ENCODE peak calls at places on chromosome 13, in four cellular contexts. P is spleen, X is breast epithelium, Q is transverse colon. W is an unnamed sample. For H3K36me3, the result is how much of the 10 kb centered on the place peaks cover.

GRCh38 chr13:47289578-47289977 is 392.7 kb upstream of the HTR2A start:
- DNase-seq in P (no peak), X (no peak), Q (no peak), W (no peak)

GRCh38 chr13:67070306-67070705 is 159.8 kb downstream of the PCDH9 start:
- DNase-seq in P (no peak), X (no peak), Q (no peak), W (no peak)

GRCh38 chr13:45180303-45180702 is 20.5 kb downstream of the KCTD4 start:
- DNase-seq in P (no peak), X (no peak), Q (no peak), W (no peak)

GRCh38 chr13:47330031-47330430 is 433.2 kb upstream of the HTR2A start:
- DNase-seq in P (no peak), X (no peak), Q (no peak), W (no peak)

GRCh38 chr13:43822969-43823368 is 36.2 kb upstream of the ENOX1 start:
- DNase-seq in P (no peak), X (no peak), Q (no peak), W (no peak)

GRCh38 chr13:34208326-34208725 is 390.4 kb downstream of the RFC3 start:
- DNase-seq in P (no peak), X (no peak), Q (no peak), W (no peak)

GRCh38 chr13:43448605-43449004 is 338.2 kb downstream of the ENOX1 start:
- DNase-seq in P (no peak), X (no peak), Q (no peak), W (no peak)

GRCh38 chr13:52837850-52838249 is 10.6 kb downstream of the PCDH8 start:
- DNase-seq in P (no peak), X (no peak), Q (no peak), W (no peak)

GRCh38 chr13:29543230-29544215 is 52.0 kb downstream of the SLC7A1 start:
- DNase-seq in P (no peak), X (no peak), Q (no peak), W (no peak)

GRCh38 chr13:30832845-30833332 is 73.2 kb upstream of the MEDAG start:
- DNase-seq in P (no peak), X (peak), Q (peak), W (no peak)

GRCh38 chr13:99687728-99688397 is 186.6 kb downstream of the TM9SF2 start:
- DNase-seq in P (no peak), X (no peak), Q (no peak), W (no peak)

GRCh38 chr13:20354722-20355121 is 122.6 kb upstream of the GJB6 start:
- DNase-seq in P (no peak), X (no peak), Q (no peak), W (no peak)

GRCh38 chr13:21033866-21034601 is 27.4 kb downstream of the LATS2 start:
- DNase-seq in P (no peak), X (peak), Q (no peak), W (no peak)

GRCh38 chr13:42815686-42816085 is 34.3 kb downstream of the FAM216B start:
- DNase-seq in P (no peak), X (no peak), Q (no peak), W (no peak)

GRCh38 chr13:74080762-74081161 is 53.4 kb downstream of the KLF12 start:
- DNase-seq in P (no peak), X (no peak), Q (no peak), W (no peak)

GRCh38 chr13:49936085-49936942 is at the start of gene SPRYD7:
- DNase-seq in P (peak), X (peak), Q (peak), W (peak)
- TF ChIP-seq POLR2A in P (peak), X (peak), Q (peak), W (peak)

GRCh38 chr13:51371768-51372399 is 32.4 kb downstream of the SERPINE3 start:
- DNase-seq in P (no peak), X (no peak), Q (no peak), W (no peak)

GRCh38 chr13:51373451-51373850 is 34.0 kb downstream of the SERPINE3 start:
- DNase-seq in P (no peak), X (no peak), Q (no peak), W (no peak)

GRCh38 chr13:51370116-51370515 is 30.6 kb downstream of the SERPINE3 start:
- DNase-seq in P (no peak), X (no peak), Q (no peak), W (no peak)

DNA sequence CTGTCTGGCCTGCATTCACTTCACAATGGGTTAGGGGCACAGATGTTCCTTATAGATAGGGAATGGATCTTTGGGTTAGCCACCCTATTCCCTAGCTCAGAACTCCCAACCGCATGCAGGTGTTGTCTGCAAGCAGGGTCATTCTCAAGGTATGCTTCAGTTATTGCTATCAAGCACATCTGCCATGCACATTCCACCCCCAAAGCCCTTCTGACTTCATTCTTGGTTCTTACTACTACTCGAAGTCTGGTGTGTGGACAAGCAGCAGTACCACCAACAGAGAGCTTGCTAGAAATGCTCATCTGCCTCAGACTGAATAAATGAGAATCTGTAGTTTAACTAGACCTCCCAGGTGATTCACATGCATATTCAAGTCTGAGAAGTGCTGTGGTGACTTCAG is 31.3 kb downstream of the SERPINE3 start:
- DNase-seq in P (no peak), X (no peak), Q (no peak), W (no peak)
- H3K36me3 ChIP-seq in P (half or more), X (under half), Q (under half), W (under half)

GRCh38 chr13:98485561-98485960 is 91.3 kb downstream of the STK24 start:
- DNase-seq in P (no peak), X (no peak), Q (no peak), W (no peak)

GRCh38 chr13:98482476-98483444 is 94.1 kb downstream of the STK24 start:
- DNase-seq in P (no peak), X (peak), Q (peak), W (peak)

GRCh38 chr13:98483636-98484288 is 93.1 kb downstream of the STK24 start:
- DNase-seq in P (no peak), X (no peak), Q (no peak), W (no peak)

GRCh38 chr13:98486412-98486811 is 90.5 kb downstream of the STK24 start:
- DNase-seq in P (no peak), X (no peak), Q (no peak), W (no peak)

GRCh38 chr13:98484289-98485219 is 92.4 kb downstream of the STK24 start:
- DNase-seq in P (peak), X (peak), Q (peak), W (peak)
- H3K4me3 ChIP-seq in P (no peak), X (no peak), Q (no peak), W (no peak)

GRCh38 chr13:28138756-28139470 is 568 bp downstream of the PAN3 start:
- DNase-seq in P (peak), X (peak), Q (peak), W (peak)
- TF ChIP-seq POLR2A in P (no peak), X (no peak), Q (peak), W (no peak)

DNA sequence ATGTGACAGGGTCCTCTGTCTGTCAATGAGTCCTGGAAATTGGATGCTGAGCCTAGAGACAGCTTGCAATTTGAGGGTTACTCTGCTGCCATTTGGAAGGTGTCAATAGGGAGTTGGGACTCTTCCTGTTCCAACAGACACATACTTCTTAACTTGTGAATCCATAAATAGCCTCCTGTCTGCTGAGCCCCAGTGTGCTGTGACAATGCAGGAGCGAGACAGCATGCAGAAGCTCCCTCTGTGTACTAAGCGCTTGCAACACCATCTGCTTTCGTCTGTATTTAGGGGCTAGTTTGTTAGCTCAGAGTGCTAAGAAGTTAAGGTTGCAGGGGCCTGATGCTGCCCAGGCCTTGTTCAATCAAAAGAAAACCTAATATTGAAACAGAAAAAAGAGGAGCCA is 58.5 kb upstream of the GPR12 start:
- DNase-seq in P (no peak), X (no peak), Q (no peak), W (no peak)
- H3K36me3 ChIP-seq in P (under half), X (under half), Q (under half), W (under half)

DNA sequence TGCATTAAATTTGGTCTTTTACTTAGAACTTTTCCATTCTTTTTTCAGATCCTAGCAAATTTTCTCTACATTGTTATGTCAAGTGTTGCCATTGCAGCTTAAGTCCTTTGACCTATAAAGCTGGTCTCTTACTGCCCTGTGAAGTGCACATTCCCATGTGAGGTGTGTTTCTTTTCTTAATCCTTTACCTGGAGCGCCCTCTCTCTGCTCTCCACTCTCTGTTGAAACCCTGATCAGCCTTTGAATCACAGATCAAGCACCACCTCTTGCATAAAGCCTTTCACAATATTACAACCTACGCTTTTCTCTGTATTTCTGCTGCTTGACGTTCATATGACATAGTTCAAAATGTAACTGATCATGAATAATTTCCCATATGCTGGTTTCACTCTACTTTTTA is 84.8 kb downstream of the PCDH17 start:
- DNase-seq in P (no peak), X (no peak), Q (no peak), W (no peak)
- H3K4me3 ChIP-seq in P (no peak), X (no peak), Q (no peak), W (no peak)